ENCODE peak calls at places on chromosomes 5 and 9, in ten cellular contexts. One of them, this sample, is unnamed.

GRCh38 chr5:3336666-3337065 is 259.0 kb upstream of the IRX1 start:
- DNase-seq in stomach: no peak
- DNase-seq in IMR-90: no peak
- DNase-seq in psoas muscle: no peak
- DNase-seq in progenitor cell of endocrine pancreas: no peak
- DNase-seq in colonic mucosa: no peak
- DNase-seq in dorsolateral prefrontal cortex: no peak
- DNase-seq in cardiac muscle cell: no peak
- DNase-seq in fibroblast of pulmonary artery: no peak
- DNase-seq in AG09309: no peak
- DNase-seq in this sample: no peak

GRCh38 chr5:59660737-59661136 is 232.8 kb downstream of the PDE4D start:
- DNase-seq in stomach: no peak
- DNase-seq in IMR-90: peak
- DNase-seq in psoas muscle: no peak
- DNase-seq in progenitor cell of endocrine pancreas: no peak
- DNase-seq in colonic mucosa: no peak
- DNase-seq in dorsolateral prefrontal cortex: no peak
- DNase-seq in cardiac muscle cell: peak
- DNase-seq in fibroblast of pulmonary artery: peak
- DNase-seq in AG09309: no peak
- DNase-seq in this sample: no peak

GRCh38 chr5:137858223-137858916 is 9.3 kb upstream of the MYOT start:
- DNase-seq in stomach: no peak
- DNase-seq in IMR-90: peak
- DNase-seq in psoas muscle: no peak
- DNase-seq in progenitor cell of endocrine pancreas: no peak
- DNase-seq in colonic mucosa: no peak
- DNase-seq in dorsolateral prefrontal cortex: no peak
- DNase-seq in cardiac muscle cell: no peak
- DNase-seq in fibroblast of pulmonary artery: peak
- DNase-seq in AG09309: no peak
- DNase-seq in this sample: no peak

GRCh38 chr5:157222506-157223230 is 42.0 kb downstream of the ITK start:
- DNase-seq in stomach: no peak
- DNase-seq in IMR-90: peak
- DNase-seq in psoas muscle: no peak
- DNase-seq in progenitor cell of endocrine pancreas: no peak
- DNase-seq in colonic mucosa: no peak
- DNase-seq in dorsolateral prefrontal cortex: no peak
- DNase-seq in cardiac muscle cell: no peak
- DNase-seq in fibroblast of pulmonary artery: no peak
- DNase-seq in AG09309: peak
- DNase-seq in this sample: no peak

GRCh38 chr5:34707451-34708107 is 51.5 kb downstream of the RAI14 start:
- DNase-seq in stomach: no peak
- DNase-seq in IMR-90: no peak
- DNase-seq in psoas muscle: no peak
- DNase-seq in progenitor cell of endocrine pancreas: no peak
- DNase-seq in colonic mucosa: no peak
- DNase-seq in dorsolateral prefrontal cortex: no peak
- DNase-seq in cardiac muscle cell: no peak
- DNase-seq in fibroblast of pulmonary artery: no peak
- DNase-seq in AG09309: no peak
- DNase-seq in this sample: no peak

GRCh38 chr5:126015244-126016054 is 407.8 kb upstream of the GRAMD2B start:
- DNase-seq in stomach: no peak
- DNase-seq in IMR-90: peak
- DNase-seq in psoas muscle: no peak
- DNase-seq in progenitor cell of endocrine pancreas: no peak
- DNase-seq in colonic mucosa: no peak
- DNase-seq in dorsolateral prefrontal cortex: no peak
- DNase-seq in cardiac muscle cell: no peak
- DNase-seq in fibroblast of pulmonary artery: peak
- DNase-seq in AG09309: no peak
- DNase-seq in this sample: no peak

GRCh38 chr9:33498387-33498786 is 24.7 kb upstream of the NOL6 start:
- DNase-seq in stomach: no peak
- DNase-seq in IMR-90: peak
- DNase-seq in psoas muscle: no peak
- DNase-seq in progenitor cell of endocrine pancreas: no peak
- DNase-seq in colonic mucosa: no peak
- DNase-seq in dorsolateral prefrontal cortex: no peak
- DNase-seq in cardiac muscle cell: no peak
- DNase-seq in fibroblast of pulmonary artery: peak
- DNase-seq in AG09309: no peak
- DNase-seq in this sample: no peak

GRCh38 chr5:157471709-157472108 is 11.7 kb downstream of the NIPAL4 start:
- DNase-seq in stomach: no peak
- DNase-seq in IMR-90: peak
- DNase-seq in psoas muscle: no peak
- DNase-seq in progenitor cell of endocrine pancreas: no peak
- DNase-seq in colonic mucosa: no peak
- DNase-seq in dorsolateral prefrontal cortex: no peak
- DNase-seq in cardiac muscle cell: peak
- DNase-seq in fibroblast of pulmonary artery: peak
- DNase-seq in AG09309: no peak
- DNase-seq in this sample: no peak

GRCh38 chr9:76989501-76989900 is 30.0 kb upstream of the FOXB2 start:
- DNase-seq in stomach: no peak
- DNase-seq in IMR-90: no peak
- DNase-seq in psoas muscle: no peak
- DNase-seq in progenitor cell of endocrine pancreas: no peak
- DNase-seq in colonic mucosa: no peak
- DNase-seq in dorsolateral prefrontal cortex: peak
- DNase-seq in cardiac muscle cell: no peak
- DNase-seq in fibroblast of pulmonary artery: no peak
- DNase-seq in AG09309: no peak
- DNase-seq in this sample: no peak

GRCh38 chr5:33118761-33119415 is 321.9 kb upstream of the TARS1 start:
- DNase-seq in stomach: no peak
- DNase-seq in IMR-90: peak
- DNase-seq in psoas muscle: no peak
- DNase-seq in progenitor cell of endocrine pancreas: no peak
- DNase-seq in colonic mucosa: no peak
- DNase-seq in dorsolateral prefrontal cortex: no peak
- DNase-seq in cardiac muscle cell: no peak
- DNase-seq in fibroblast of pulmonary artery: no peak
- DNase-seq in AG09309: no peak
- DNase-seq in this sample: no peak

GRCh38 chr9:76438841-76439588 is 20.0 kb upstream of the GCNT1 start:
- DNase-seq in stomach: no peak
- DNase-seq in IMR-90: no peak
- DNase-seq in psoas muscle: no peak
- DNase-seq in progenitor cell of endocrine pancreas: no peak
- DNase-seq in colonic mucosa: no peak
- DNase-seq in dorsolateral prefrontal cortex: no peak
- DNase-seq in cardiac muscle cell: no peak
- DNase-seq in fibroblast of pulmonary artery: no peak
- DNase-seq in AG09309: no peak
- DNase-seq in this sample: no peak

GRCh38 chr5:53917095-53917494 is 356.7 kb downstream of the NDUFS4 start:
- DNase-seq in stomach: no peak
- DNase-seq in IMR-90: peak
- DNase-seq in psoas muscle: no peak
- DNase-seq in progenitor cell of endocrine pancreas: no peak
- DNase-seq in colonic mucosa: no peak
- DNase-seq in dorsolateral prefrontal cortex: no peak
- DNase-seq in cardiac muscle cell: no peak
- DNase-seq in fibroblast of pulmonary artery: peak
- DNase-seq in AG09309: peak
- DNase-seq in this sample: no peak

GRCh38 chr9:129685933-129686259 is 20.4 kb downstream of the PRRX2 start:
- DNase-seq in stomach: no peak
- DNase-seq in IMR-90: no peak
- DNase-seq in psoas muscle: no peak
- DNase-seq in progenitor cell of endocrine pancreas: no peak
- DNase-seq in colonic mucosa: no peak
- DNase-seq in dorsolateral prefrontal cortex: no peak
- DNase-seq in cardiac muscle cell: no peak
- DNase-seq in fibroblast of pulmonary artery: no peak
- DNase-seq in AG09309: no peak
- DNase-seq in this sample: no peak

GRCh38 chr5:131164931-131165727 is at the start of gene HINT1:
- DNase-seq in stomach: peak
- DNase-seq in IMR-90: peak
- DNase-seq in psoas muscle: peak
- DNase-seq in progenitor cell of endocrine pancreas: peak
- DNase-seq in colonic mucosa: peak
- DNase-seq in dorsolateral prefrontal cortex: peak
- DNase-seq in cardiac muscle cell: peak
- DNase-seq in fibroblast of pulmonary artery: peak
- DNase-seq in AG09309: peak
- DNase-seq in this sample: peak
- TF ChIP-seq CTCF in stomach: no peak
- TF ChIP-seq CTCF in IMR-90: peak
- TF ChIP-seq CTCF in psoas muscle: no peak
- TF ChIP-seq CTCF in progenitor cell of endocrine pancreas: peak
- TF ChIP-seq CTCF in colonic mucosa: no peak
- TF ChIP-seq CTCF in dorsolateral prefrontal cortex: peak
- TF ChIP-seq CTCF in cardiac muscle cell: peak
- TF ChIP-seq CTCF in fibroblast of pulmonary artery: no peak
- TF ChIP-seq CTCF in AG09309: no peak
- TF ChIP-seq CTCF in this sample: no peak

GRCh38 chr9:127426756-127427155 is 2.6 kb downstream of the ZNF79 start:
- DNase-seq in stomach: no peak
- DNase-seq in IMR-90: no peak
- DNase-seq in psoas muscle: no peak
- DNase-seq in progenitor cell of endocrine pancreas: no peak
- DNase-seq in colonic mucosa: no peak
- DNase-seq in dorsolateral prefrontal cortex: no peak
- DNase-seq in cardiac muscle cell: no peak
- DNase-seq in fibroblast of pulmonary artery: no peak
- DNase-seq in AG09309: no peak
- DNase-seq in this sample: no peak

GRCh38 chr9:127423934-127424668 is at the start of gene ZNF79:
- DNase-seq in stomach: peak
- DNase-seq in IMR-90: peak
- DNase-seq in psoas muscle: peak
- DNase-seq in progenitor cell of endocrine pancreas: peak
- DNase-seq in colonic mucosa: peak
- DNase-seq in dorsolateral prefrontal cortex: peak
- DNase-seq in cardiac muscle cell: peak
- DNase-seq in fibroblast of pulmonary artery: peak
- DNase-seq in AG09309: peak
- DNase-seq in this sample: peak

GRCh38 chr9:127422787-127423186 is 1.4 kb upstream of the ZNF79 start:
- DNase-seq in stomach: no peak
- DNase-seq in IMR-90: no peak
- DNase-seq in psoas muscle: no peak
- DNase-seq in progenitor cell of endocrine pancreas: no peak
- DNase-seq in colonic mucosa: no peak
- DNase-seq in dorsolateral prefrontal cortex: no peak
- DNase-seq in cardiac muscle cell: no peak
- DNase-seq in fibroblast of pulmonary artery: no peak
- DNase-seq in AG09309: no peak
- DNase-seq in this sample: no peak

GRCh38 chr9:127423591-127423933 is 620 bp upstream of the ZNF79 start:
- DNase-seq in stomach: no peak
- DNase-seq in IMR-90: no peak
- DNase-seq in psoas muscle: no peak
- DNase-seq in progenitor cell of endocrine pancreas: no peak
- DNase-seq in colonic mucosa: no peak
- DNase-seq in dorsolateral prefrontal cortex: no peak
- DNase-seq in cardiac muscle cell: no peak
- DNase-seq in fibroblast of pulmonary artery: peak
- DNase-seq in AG09309: no peak
- DNase-seq in this sample: no peak

GRCh38 chr9:127424669-127424986 is 446 bp downstream of the ZNF79 start:
- DNase-seq in stomach: no peak
- DNase-seq in IMR-90: no peak
- DNase-seq in psoas muscle: no peak
- DNase-seq in progenitor cell of endocrine pancreas: no peak
- DNase-seq in colonic mucosa: no peak
- DNase-seq in dorsolateral prefrontal cortex: peak
- DNase-seq in cardiac muscle cell: no peak
- DNase-seq in fibroblast of pulmonary artery: no peak
- DNase-seq in AG09309: no peak
- DNase-seq in this sample: no peak
- TF ChIP-seq CTCF in stomach: no peak
- TF ChIP-seq CTCF in IMR-90: peak
- TF ChIP-seq CTCF in psoas muscle: no peak
- TF ChIP-seq CTCF in progenitor cell of endocrine pancreas: no peak
- TF ChIP-seq CTCF in colonic mucosa: no peak
- TF ChIP-seq CTCF in dorsolateral prefrontal cortex: no peak
- TF ChIP-seq CTCF in cardiac muscle cell: no peak
- TF ChIP-seq CTCF in fibroblast of pulmonary artery: no peak
- TF ChIP-seq CTCF in AG09309: no peak
- TF ChIP-seq CTCF in this sample: no peak

GRCh38 chr9:74940600-74940999 is 12.1 kb downstream of the C9orf40 start:
- DNase-seq in stomach: no peak
- DNase-seq in IMR-90: peak
- DNase-seq in psoas muscle: no peak
- DNase-seq in progenitor cell of endocrine pancreas: no peak
- DNase-seq in colonic mucosa: peak
- DNase-seq in dorsolateral prefrontal cortex: no peak
- DNase-seq in cardiac muscle cell: no peak
- DNase-seq in fibroblast of pulmonary artery: peak
- DNase-seq in AG09309: no peak
- DNase-seq in this sample: no peak
- TF ChIP-seq CTCF in stomach: no peak
- TF ChIP-seq CTCF in IMR-90: no peak
- TF ChIP-seq CTCF in psoas muscle: no peak
- TF ChIP-seq CTCF in progenitor cell of endocrine pancreas: peak
- TF ChIP-seq CTCF in colonic mucosa: no peak
- TF ChIP-seq CTCF in dorsolateral prefrontal cortex: no peak
- TF ChIP-seq CTCF in cardiac muscle cell: no peak
- TF ChIP-seq CTCF in fibroblast of pulmonary artery: peak
- TF ChIP-seq CTCF in AG09309: no peak
- TF ChIP-seq CTCF in this sample: no peak

DNA sequence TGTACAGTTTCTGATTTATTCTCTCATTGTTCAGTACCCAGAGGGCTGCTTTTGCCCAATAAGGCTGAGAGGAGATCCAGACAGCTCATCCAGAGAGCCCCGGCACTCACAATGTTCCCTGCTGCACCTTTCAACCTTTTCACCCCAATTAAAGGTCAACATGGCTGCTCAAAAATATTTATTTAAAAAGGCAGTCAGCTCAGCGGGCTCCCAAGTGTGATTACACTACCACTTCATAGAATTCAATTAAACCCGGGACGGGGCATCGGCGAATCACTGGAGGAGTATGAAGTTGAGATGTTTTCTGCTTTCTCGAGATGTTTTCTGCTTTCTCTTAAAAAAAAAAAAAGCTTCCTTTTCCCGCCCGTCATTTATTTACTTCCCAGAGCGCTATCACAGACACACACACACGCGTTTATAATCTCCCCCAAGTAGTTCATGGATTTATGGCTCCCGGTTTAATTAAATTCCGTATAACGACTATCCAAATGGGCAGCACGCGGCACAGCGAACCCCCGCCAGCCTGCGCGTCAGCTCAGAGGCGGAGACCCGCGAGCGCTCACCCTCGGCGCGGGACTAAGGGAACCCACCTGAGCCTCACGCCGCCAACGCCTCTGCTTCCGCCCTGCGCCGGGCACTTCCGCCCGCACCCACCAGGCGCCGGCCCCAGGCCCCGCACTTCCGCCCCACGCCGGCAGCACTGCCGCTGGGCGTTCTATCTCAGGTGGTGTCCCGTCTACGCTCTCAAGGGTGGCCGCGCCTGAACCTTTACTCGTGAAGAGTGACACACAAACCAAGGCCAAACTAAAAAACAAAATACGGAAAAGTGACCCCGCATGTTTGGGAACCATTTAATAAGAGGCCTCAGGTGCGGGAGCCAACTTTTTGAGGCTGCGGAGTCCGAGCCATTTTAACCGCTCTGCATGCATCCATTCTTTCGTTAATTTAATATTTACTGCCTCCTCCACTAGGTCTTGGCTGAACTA is at the start of gene C5orf63:
- DNase-seq in stomach: peak
- DNase-seq in IMR-90: peak
- DNase-seq in psoas muscle: peak
- DNase-seq in progenitor cell of endocrine pancreas: peak
- DNase-seq in colonic mucosa: peak
- DNase-seq in dorsolateral prefrontal cortex: no peak
- DNase-seq in cardiac muscle cell: no peak
- DNase-seq in fibroblast of pulmonary artery: peak
- DNase-seq in AG09309: no peak
- DNase-seq in this sample: no peak
- TF ChIP-seq CTCF in stomach: no peak
- TF ChIP-seq CTCF in IMR-90: no peak
- TF ChIP-seq CTCF in psoas muscle: peak
- TF ChIP-seq CTCF in progenitor cell of endocrine pancreas: no peak
- TF ChIP-seq CTCF in colonic mucosa: peak
- TF ChIP-seq CTCF in dorsolateral prefrontal cortex: no peak
- TF ChIP-seq CTCF in cardiac muscle cell: peak
- TF ChIP-seq CTCF in fibroblast of pulmonary artery: no peak
- TF ChIP-seq CTCF in AG09309: no peak
- TF ChIP-seq CTCF in this sample: no peak

This sample was measured in D721Med.